ENCODE peak calls at places on chromosomes 5 and 9, in eight cellular contexts. G is pancreas, A is heart right ventricle, E is right lobe of liver, B is tibial artery, F is cardiac muscle cell, R is left lung, D is lower lobe of right lung. Z is an unnamed sample.

GRCh38 chr5:173762930-173763329 is 125.2 kb upstream of the CPEB4 start:
- DNase-seq in G (no peak), A (no peak), E (peak; percentile 76), B (no peak), F (no peak), R (no peak), D (no peak), Z (no peak)

GRCh38 chr9:136587944-136588662 is 42.3 kb upstream of the NOTCH1 start:
- DNase-seq in G (no peak), A (peak; percentile 73), E (no peak), B (no peak), F (peak; percentile 54), R (no peak), D (no peak), Z (no peak)

GRCh38 chr5:146440870-146441495 is 6.2 kb upstream of the TCERG1 start:
- DNase-seq in G (no peak), A (no peak), E (no peak), B (no peak), F (no peak), R (no peak), D (no peak), Z (no peak)

GRCh38 chr5:141733198-141733597 is 51.2 kb upstream of the ARAP3 start:
- DNase-seq in G (no peak), A (no peak), E (no peak), B (no peak), F (no peak), R (no peak), D (no peak), Z (no peak)

GRCh38 chr5:111063709-111064322 is 7.7 kb upstream of the TSLP start:
- DNase-seq in G (no peak), A (no peak), E (no peak), B (no peak), F (peak; percentile 23), R (no peak), D (no peak), Z (no peak)

GRCh38 chr9:88988796-88989641 is 2.2 kb upstream of the S1PR3 start:
- DNase-seq in G (no peak), A (no peak), E (no peak), B (peak; percentile 17), F (peak; percentile 80), R (no peak), D (no peak), Z (no peak)

GRCh38 chr9:116149844-116150243 is 3.7 kb upstream of the PAPPA start:
- DNase-seq in G (no peak), A (no peak), E (no peak), B (no peak), F (no peak), R (no peak), D (no peak), Z (peak; percentile 52)

GRCh38 chr5:150066901-150067396 is 19.4 kb downstream of the CSF1R start:
- DNase-seq in G (no peak), A (no peak), E (no peak), B (no peak), F (peak; percentile 68), R (no peak), D (no peak), Z (no peak)

GRCh38 chr9:73613092-73613701 is 461.5 kb downstream of the ANXA1 start:
- DNase-seq in G (no peak), A (no peak), E (no peak), B (no peak), F (peak; percentile 39), R (no peak), D (no peak), Z (no peak)

GRCh38 chr5:157217289-157218024 is 36.8 kb downstream of the ITK start:
- DNase-seq in G (no peak), A (no peak), E (no peak), B (no peak), F (no peak), R (no peak), D (no peak), Z (no peak)

GRCh38 chr5:14720236-14720923 is 55.9 kb downstream of the OTULIN start:
- DNase-seq in G (no peak), A (no peak), E (no peak), B (no peak), F (peak; percentile 58), R (no peak), D (no peak), Z (no peak)

GRCh38 chr5:124330595-124330994 is 415.8 kb downstream of the ZNF608 start:
- DNase-seq in G (no peak), A (no peak), E (no peak), B (no peak), F (peak; percentile 21), R (no peak), D (no peak), Z (no peak)

GRCh38 chr5:82142217-82142841 is 135.8 kb downstream of the RPS23 start:
- DNase-seq in G (no peak), A (no peak), E (no peak), B (no peak), F (no peak), R (no peak), D (no peak), Z (no peak)

GRCh38 chr9:13786131-13786530 is 506.6 kb upstream of the MPDZ start:
- DNase-seq in G (no peak), A (peak; percentile 50), E (no peak), B (peak; percentile 34), F (peak; percentile 79), R (no peak), D (peak; percentile 45), Z (no peak)

GRCh38 chr9:120507936-120508510 is 71.9 kb downstream of the CDK5RAP2 start:
- DNase-seq in G (no peak), A (no peak), E (no peak), B (no peak), F (no peak), R (no peak), D (no peak), Z (no peak)

GRCh38 chr9:120500733-120501132 is 79.2 kb downstream of the CDK5RAP2 start:
- DNase-seq in G (no peak), A (no peak), E (no peak), B (no peak), F (no peak), R (no peak), D (no peak), Z (no peak)

GRCh38 chr9:120510816-120511215 is 69.2 kb downstream of the CDK5RAP2 start:
- DNase-seq in G (no peak), A (no peak), E (no peak), B (no peak), F (no peak), R (no peak), D (no peak), Z (no peak)

GRCh38 chr9:120505186-120505585 is 74.8 kb downstream of the CDK5RAP2 start:
- DNase-seq in G (no peak), A (no peak), E (no peak), B (no peak), F (peak; percentile 55), R (no peak), D (no peak), Z (no peak)
- TF ChIP-seq CTCF in G (no peak), A (no peak), E (peak; percentile 47), B (no peak), F (peak; percentile 31), R (no peak), D (peak; percentile 23), Z (no peak)

GRCh38 chr9:130331573-130331972 is 66.0 kb downstream of the HMCN2 start:
- DNase-seq in G (no peak), A (peak; percentile 68), E (no peak), B (peak; percentile 76), F (peak; percentile 81), R (no peak), D (no peak), Z (peak; percentile 24)

GRCh38 chr9:130332384-130332926 is 66.9 kb downstream of the HMCN2 start:
- DNase-seq in G (no peak), A (no peak), E (no peak), B (no peak), F (no peak), R (peak; percentile 79), D (no peak), Z (no peak)

GRCh38 chr9:130329061-130329460 is 63.5 kb downstream of the HMCN2 start:
- DNase-seq in G (no peak), A (no peak), E (no peak), B (peak; percentile 52), F (no peak), R (no peak), D (no peak), Z (no peak)

GRCh38 chr9:130330202-130330601 is 64.6 kb downstream of the HMCN2 start:
- DNase-seq in G (no peak), A (no peak), E (peak; percentile 51), B (no peak), F (no peak), R (no peak), D (no peak), Z (no peak)

DNA sequence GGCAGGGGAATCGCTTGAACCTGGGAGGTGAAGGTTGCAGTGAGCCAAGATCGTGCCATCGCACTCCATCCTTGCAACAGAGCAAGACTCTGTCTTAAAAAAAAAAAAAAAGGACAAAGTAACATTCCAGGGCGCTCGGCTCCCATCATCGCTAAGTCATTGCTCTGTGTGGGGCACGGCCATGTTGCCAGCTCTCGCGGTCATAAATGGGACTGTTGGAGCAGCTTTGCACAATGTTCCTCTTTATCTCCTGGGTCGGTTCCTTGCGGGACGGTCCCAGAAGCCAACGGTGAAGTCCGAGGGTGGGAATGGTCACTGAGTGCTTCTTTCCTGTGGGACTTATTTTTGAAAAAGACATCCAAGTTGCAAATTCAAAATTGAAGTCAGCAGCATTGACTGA is 65.5 kb downstream of the HMCN2 start:
- DNase-seq in G (no peak), A (no peak), E (no peak), B (peak; percentile 73), F (no peak), R (no peak), D (no peak), Z (no peak)
- H3K4me1 ChIP-seq in G (no peaks in the 10 kb centered on the region), A (peaks cover 8% of the 10 kb centered on the region), E (no peaks in the 10 kb centered on the region), B (peaks cover 20% of the 10 kb centered on the region), F (no peaks in the 10 kb centered on the region), R (no peaks in the 10 kb centered on the region), D (peaks cover 13% of the 10 kb centered on the region), Z (peaks cover 4% of the 10 kb centered on the region)

GRCh38 chr5:139794067-139794846 is 1.4 kb upstream of the PSD2 start:
- DNase-seq in G (no peak), A (no peak), E (no peak), B (no peak), F (no peak), R (no peak), D (no peak), Z (no peak)
- H3K27me3 ChIP-seq in G (no peaks in the 10 kb centered on the region), A (peaks cover 46% of the 10 kb centered on the region), E (peaks cover 11% of the 10 kb centered on the region), B (peaks cover 50% of the 10 kb centered on the region), F (peaks cover 86% of the 10 kb centered on the region), R (peaks cover 34% of the 10 kb centered on the region), D (peaks cover 43% of the 10 kb centered on the region), Z (peaks cover 10% of the 10 kb centered on the region)

DNA sequence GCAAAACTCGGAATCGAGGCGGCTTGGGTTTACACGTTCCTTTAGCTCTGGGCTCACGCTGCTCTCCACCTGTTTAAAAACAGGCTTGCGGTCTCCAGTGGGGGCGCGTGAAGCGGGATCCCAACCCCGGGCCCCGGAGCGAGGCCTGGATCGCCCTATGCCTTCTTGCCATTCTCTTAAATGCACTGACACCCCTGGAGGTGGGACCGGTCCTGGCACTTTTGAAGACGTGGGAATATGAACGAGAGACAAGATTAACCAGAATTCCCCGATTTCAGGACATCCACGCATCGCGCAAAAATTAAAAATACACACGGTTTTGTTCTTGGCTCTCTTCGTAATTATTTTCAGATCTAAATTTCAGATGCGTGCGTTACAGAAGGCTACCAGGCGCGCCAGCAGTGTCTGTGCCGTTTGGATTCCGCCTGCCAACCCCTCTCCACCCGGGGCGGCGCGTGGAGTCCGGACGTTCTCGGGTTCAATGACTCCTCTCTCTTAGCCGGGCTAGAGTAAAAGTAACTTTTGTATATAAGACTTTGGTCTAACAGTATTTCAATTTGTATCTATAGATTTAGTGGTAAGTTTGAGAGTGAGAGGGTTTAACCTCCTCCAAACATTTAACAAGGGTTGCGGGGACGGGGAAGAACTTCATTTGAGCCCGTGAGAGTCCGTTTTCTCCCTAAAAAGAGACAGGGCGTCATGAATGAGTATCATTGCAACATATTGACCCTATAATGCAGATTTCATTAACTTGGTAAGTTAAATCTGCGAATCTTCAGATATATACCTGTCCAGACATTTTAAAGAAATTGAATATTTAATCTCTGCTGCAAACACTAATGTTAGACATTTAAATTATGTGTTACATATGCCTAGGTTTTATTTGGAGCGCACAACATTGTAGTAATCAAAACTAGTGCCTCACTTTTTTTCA is 3.8 kb downstream of the FOXD1 start:
- DNase-seq in G (no peak), A (no peak), E (no peak), B (no peak), F (no peak), R (peak; percentile 64), D (no peak), Z (no peak)
- TF ChIP-seq CTCF in G (no peak), A (no peak), E (no peak), B (no peak), F (no peak), R (no peak), D (no peak), Z (no peak)